ENCODE peak calls at places on chromosomes 13 and 19, in six cellular contexts. B is mesothelial cell of epicardium; J is CD4-positive, alpha-beta T cell; S is NCI-H345; Z is neural crest cell; O is cardiac septum. L is an unnamed sample.

GRCh38 chr13:78241278-78241919 is 322.8 kb upstream of the EDNRB start:
- DNase-seq in J (no peak), B (peak), S (peak), O (no peak), Z (peak), L (peak)

GRCh38 chr19:54084410-54084809 is 3.2 kb upstream of the TARM1 start:
- DNase-seq in Z (no peak), J (no peak), O (no peak), S (no peak), B (no peak), L (no peak)

GRCh38 chr13:99357149-99357596 is 50.0 kb upstream of the GPR183 start:
- DNase-seq in J (peak), Z (no peak), O (peak), S (no peak), B (no peak), L (no peak)

GRCh38 chr13:49098198-49098597 is 121.9 kb upstream of the MLNR start:
- DNase-seq in J (no peak), B (no peak), Z (no peak), O (no peak), S (no peak), L (no peak)

GRCh38 chr19:3176715-3177501 is 1.7 kb upstream of the S1PR4 start:
- DNase-seq in S (no peak), O (no peak), B (no peak), J (peak), Z (no peak), L (no peak)

GRCh38 chr13:32838985-32839384 is 177.2 kb upstream of the KL start:
- DNase-seq in B (no peak), S (peak), Z (no peak), O (no peak), J (no peak), L (no peak)

GRCh38 chr19:10007366-10007765 is 2.9 kb downstream of the COL5A3 start:
- DNase-seq in J (no peak), S (no peak), B (no peak), O (no peak), Z (no peak), L (no peak)

GRCh38 chr19:10450853-10451609 is 30.7 kb downstream of the PDE4A start:
- DNase-seq in S (no peak), O (no peak), Z (no peak), B (no peak), J (no peak), L (peak)

GRCh38 chr19:2782357-2782935 is 627 bp downstream of the SGTA start:
- DNase-seq in J (no peak), Z (no peak), B (no peak), O (no peak), S (no peak), L (no peak)

GRCh38 chr19:48529156-48529555 is 17.5 kb upstream of the LMTK3 start:
- DNase-seq in Z (no peak), B (no peak), S (no peak), O (no peak), J (no peak), L (no peak)

GRCh38 chr13:77637583-77637982 is 59.9 kb upstream of the SLAIN1 start:
- DNase-seq in J (no peak), B (no peak), S (peak), O (no peak), Z (no peak), L (no peak)

GRCh38 chr19:18514800-18515682 is 6.8 kb downstream of the ELL start:
- DNase-seq in S (peak), Z (no peak), B (no peak), J (no peak), O (peak), L (no peak)

GRCh38 chr13:100130092-100130491 is 41.2 kb downstream of the PCCA start:
- DNase-seq in Z (no peak), O (no peak), J (no peak), S (no peak), B (no peak), L (no peak)

GRCh38 chr13:105972306-105972721 is 563.1 kb downstream of the EFNB2 start:
- DNase-seq in O (no peak), S (no peak), Z (no peak), B (no peak), J (no peak), L (no peak)

GRCh38 chr13:43564941-43565340 is 221.8 kb downstream of the ENOX1 start:
- DNase-seq in O (no peak), B (no peak), J (no peak), S (no peak), Z (no peak), L (no peak)

GRCh38 chr13:50340566-50341287 is 325.5 kb downstream of the KCNRG start:
- DNase-seq in J (no peak), Z (no peak), S (no peak), B (no peak), O (no peak), L (no peak)

GRCh38 chr13:63636231-63636993 is 2220.8 kb upstream of the PCDH20 start:
- DNase-seq in J (no peak), S (peak), Z (no peak), O (no peak), B (no peak), L (no peak)

GRCh38 chr13:47837104-47837880 is 163.8 kb downstream of the SUCLA2 start:
- DNase-seq in B (no peak), O (no peak), J (no peak), Z (no peak), S (no peak), L (no peak)

GRCh38 chr19:48629297-48629598 is 7.9 kb downstream of the DBP start:
- DNase-seq in B (no peak), J (no peak), O (no peak), Z (no peak), S (no peak), L (no peak)

GRCh38 chr13:60230593-60230992 is 66.9 kb upstream of the DIAPH3 start:
- DNase-seq in B (no peak), S (no peak), J (no peak), O (no peak), Z (no peak), L (no peak)

GRCh38 chr19:4547303-4548237 is 7.7 kb upstream of the LRG1 start:
- DNase-seq in B (no peak), J (no peak), Z (no peak), O (no peak), S (no peak), L (no peak)

GRCh38 chr13:74158028-74158427 is 23.8 kb upstream of the KLF12 start:
- DNase-seq in S (no peak), B (no peak), Z (no peak), O (no peak), J (no peak), L (no peak)

GRCh38 chr19:4260605-4261191 is 13.8 kb downstream of the YJU2 start:
- DNase-seq in J (no peak), S (no peak), B (no peak), O (no peak), Z (no peak), L (no peak)

GRCh38 chr13:23752111-23753001 is 136.8 kb downstream of the MIPEP start:
- DNase-seq in B (no peak), S (no peak), O (no peak), Z (no peak), J (no peak), L (no peak)

GRCh38 chr13:114315074-114315785 is 927 bp downstream of the CHAMP1 start:
- DNase-seq in O (no peak), B (no peak), S (no peak), J (no peak), Z (no peak), L (no peak)

GRCh38 chr13:28037399-28037798 is 48.9 kb upstream of the URAD start:
- DNase-seq in O (no peak), Z (no peak), S (no peak), J (no peak), B (no peak), L (no peak)

GRCh38 chr13:106133025-106133424 is 402.4 kb downstream of the EFNB2 start:
- DNase-seq in B (no peak), J (no peak), O (no peak), Z (no peak), S (no peak), L (no peak)